ENCODE peak calls at places on chromosome 16, in five cellular contexts. Y, I, B, E and A are unnamed samples.

GRCh38 chr16:4868573-4868972 is 21.3 kb downstream of the UBN1 start:
- DNase-seq in Y (no peak), I (no peak), B (no peak), E (no peak), A (no peak)

GRCh38 chr16:56689171-56689570 is 6.9 kb downstream of the MT1X start:
- DNase-seq in Y (no peak), I (no peak), B (no peak), E (no peak), A (no peak)

GRCh38 chr16:64092284-64092683 is 1029.6 kb downstream of the CDH11 start:
- DNase-seq in Y (no peak), I (no peak), B (no peak), E (no peak), A (no peak)

GRCh38 chr16:66984902-66985311 is 3.5 kb upstream of the CES4A start:
- DNase-seq in Y (no peak), I (peak), B (peak), E (peak), A (no peak)

GRCh38 chr16:27405546-27406451 is 3.8 kb downstream of the IL21R start:
- DNase-seq in Y (no peak), I (no peak), B (peak), E (peak), A (peak)

GRCh38 chr16:9124908-9125584 is 33.6 kb downstream of the HAPSTR1 start:
- DNase-seq in Y (no peak), I (no peak), B (no peak), E (no peak), A (no peak)

GRCh38 chr16:86580063-86580797 is 1.9 kb downstream of the FOXL1 start:
- DNase-seq in Y (no peak), I (no peak), B (no peak), E (no peak), A (no peak)

GRCh38 chr16:53821487-53821886 is 117.5 kb downstream of the FTO start:
- DNase-seq in Y (no peak), I (no peak), B (no peak), E (no peak), A (no peak)

GRCh38 chr16:56807011-56807675 is 57.9 kb upstream of the SLC12A3 start:
- DNase-seq in Y (no peak), I (no peak), B (no peak), E (no peak), A (no peak)

GRCh38 chr16:3971261-3971660 is 90.7 kb upstream of the CREBBP start:
- DNase-seq in Y (no peak), I (no peak), B (no peak), E (no peak), A (peak)

GRCh38 chr16:75402174-75402820 is 31.0 kb downstream of the CFDP1 start:
- DNase-seq in Y (no peak), I (no peak), B (no peak), E (no peak), A (no peak)

GRCh38 chr16:53884748-53885147 is 180.8 kb downstream of the FTO start:
- DNase-seq in Y (no peak), I (no peak), B (no peak), E (no peak), A (no peak)

GRCh38 chr16:19338335-19338734 is 52.8 kb downstream of the CLEC19A start:
- DNase-seq in Y (no peak), I (no peak), B (no peak), E (no peak), A (no peak)

GRCh38 chr16:3960049-3960809 is 79.7 kb upstream of the CREBBP start:
- DNase-seq in Y (no peak), I (no peak), B (no peak), E (no peak), A (no peak)

GRCh38 chr16:88599825-88600538 is 29.8 kb downstream of the ZC3H18 start:
- DNase-seq in Y (no peak), I (no peak), B (no peak), E (no peak), A (no peak)

GRCh38 chr16:54290203-54291106 is 3.9 kb upstream of the IRX3 start:
- DNase-seq in Y (no peak), I (no peak), B (no peak), E (no peak), A (no peak)

GRCh38 chr16:13176711-13177110 is 275.3 kb downstream of the SHISA9 start:
- DNase-seq in Y (no peak), I (no peak), B (no peak), E (no peak), A (no peak)

GRCh38 chr16:2359919-2360318 is 19.4 kb upstream of the ABCA3 start:
- DNase-seq in Y (no peak), I (no peak), B (no peak), E (no peak), A (no peak)